ENCODE peak calls at places on chromosomes 1 and 21, in four cellular contexts. U is CD8-positive, alpha-beta T cell; K is NT2/D1; M is adrenal gland. W is an unnamed sample. For H3K27me3 and H3K36me3, the result is how much of the 10 kb centered on the place peaks cover.

GRCh38 chr1:89603651-89604413 is 29.1 kb upstream of the LRRC8C start:
- DNase-seq in U (no peak), K (no peak), M (no peak), W (no peak)

GRCh38 chr1:101739826-101740330 is 256.8 kb downstream of the OLFM3 start:
- DNase-seq in U (no peak), K (no peak), M (no peak), W (no peak)

GRCh38 chr1:77857557-77857956 is 30.9 kb upstream of the NEXN start:
- DNase-seq in U (no peak), K (no peak), M (no peak), W (no peak)

GRCh38 chr1:9836632-9836960 is 12.8 kb upstream of the CLSTN1 start:
- DNase-seq in U (no peak), K (no peak), M (no peak), W (no peak)

GRCh38 chr1:232923739-232924386 is 26.5 kb upstream of the NTPCR start:
- DNase-seq in U (peak), K (no peak), M (no peak), W (peak)

GRCh38 chr1:52268372-52268771 is 97.6 kb downstream of the CC2D1B start:
- DNase-seq in U (no peak), K (peak), M (no peak), W (no peak)

GRCh38 chr1:165900576-165901380 is 73.4 kb downstream of the UCK2 start:
- DNase-seq in U (no peak), K (no peak), M (no peak), W (no peak)

GRCh38 chr1:27555700-27556424 is 48.1 kb downstream of the AHDC1 start:
- DNase-seq in U (peak), K (no peak), M (peak), W (no peak)

GRCh38 chr1:231903586-231904081 is 277.0 kb downstream of the DISC1 start:
- DNase-seq in U (no peak), K (no peak), M (no peak), W (no peak)

GRCh38 chr21:42809577-42810440 is 69.5 kb downstream of the WDR4 start:
- DNase-seq in U (no peak), K (no peak), M (no peak), W (no peak)

GRCh38 chr1:33305016-33305415 is 15.9 kb downstream of the A3GALT2 start:
- DNase-seq in U (no peak), K (no peak), M (no peak), W (no peak)

GRCh38 chr1:222970040-222970439 is 155.2 kb downstream of the DISP1 start:
- DNase-seq in U (no peak), K (no peak), M (no peak), W (no peak)

GRCh38 chr1:71399594-71399993 is 318.8 kb upstream of the ZRANB2 start:
- DNase-seq in U (no peak), K (no peak), M (no peak), W (no peak)

DNA sequence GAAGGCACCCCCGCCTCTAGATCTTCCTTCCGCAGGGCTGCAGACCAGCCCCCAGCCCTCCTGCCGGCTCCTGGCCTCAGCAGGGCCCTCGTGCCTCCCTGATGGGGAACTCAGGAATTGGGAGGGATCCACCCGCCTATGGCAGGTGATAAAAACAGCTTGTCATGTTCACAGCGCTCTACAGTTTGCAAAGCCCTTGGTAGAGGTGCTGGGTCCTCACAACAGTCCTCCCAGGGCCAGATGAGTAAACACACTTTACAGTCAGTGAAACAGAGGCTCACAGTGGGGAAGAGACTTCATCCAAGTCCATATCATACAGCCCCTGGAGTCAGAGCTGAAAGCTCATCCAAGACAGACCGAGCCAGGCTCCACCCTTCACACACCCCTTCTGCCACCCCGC is 97.0 kb upstream of the IFFO2 start:
- DNase-seq in U (no peak), K (no peak), M (no peak), W (no peak)
- H3K27me3 ChIP-seq in U (under half), K (under half), M (under half), W (under half)

GRCh38 chr21:45493401-45494001 is 48.7 kb downstream of the SLC19A1 start:
- DNase-seq in U (no peak), K (no peak), M (no peak), W (no peak)

GRCh38 chr21:45496968-45497845 is 45.0 kb downstream of the SLC19A1 start:
- DNase-seq in U (no peak), K (no peak), M (peak), W (no peak)

GRCh38 chr21:45494135-45494850 is 47.9 kb downstream of the SLC19A1 start:
- DNase-seq in U (no peak), K (no peak), M (no peak), W (no peak)

GRCh38 chr21:45496151-45496967 is 45.9 kb downstream of the SLC19A1 start:
- DNase-seq in U (no peak), K (no peak), M (peak), W (no peak)

GRCh38 chr21:45494851-45495680 is 47.2 kb downstream of the SLC19A1 start:
- DNase-seq in U (no peak), K (no peak), M (no peak), W (no peak)
- H3K36me3 ChIP-seq in U (under half), K (half or more), M (under half), W (under half)

GRCh38 chr1:26050255-26050640 is 4.3 kb upstream of the SLC30A2 start:
- DNase-seq in U (no peak), K (no peak), M (no peak), W (no peak)
- H3K27me3 ChIP-seq in U (under half), K (under half), M (under half), W (under half)

DNA sequence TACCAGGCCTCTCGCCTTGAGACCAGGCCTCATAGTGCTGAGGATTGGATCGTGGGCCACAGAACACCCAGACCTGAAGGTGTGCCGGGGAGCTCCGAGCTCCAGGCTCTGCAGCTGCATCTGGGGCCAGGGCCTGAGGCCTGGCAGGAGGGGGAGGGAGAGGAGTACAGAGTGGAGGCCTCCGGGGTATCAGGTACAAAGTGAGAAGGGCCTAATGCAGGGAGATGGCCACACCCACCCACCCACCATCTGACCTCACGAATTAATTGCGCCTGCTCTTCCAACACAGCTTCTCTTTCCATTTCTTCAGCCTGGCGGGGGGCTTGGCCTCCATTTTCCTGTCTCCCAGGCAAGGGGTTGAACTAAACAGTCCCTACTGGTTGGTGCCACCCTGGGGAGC is 99.4 kb upstream of the ARHGEF16 start:
- DNase-seq in U (no peak), K (no peak), M (no peak), W (no peak)
- H3K36me3 ChIP-seq in U (under half), K (under half), M (under half), W (under half)

DNA sequence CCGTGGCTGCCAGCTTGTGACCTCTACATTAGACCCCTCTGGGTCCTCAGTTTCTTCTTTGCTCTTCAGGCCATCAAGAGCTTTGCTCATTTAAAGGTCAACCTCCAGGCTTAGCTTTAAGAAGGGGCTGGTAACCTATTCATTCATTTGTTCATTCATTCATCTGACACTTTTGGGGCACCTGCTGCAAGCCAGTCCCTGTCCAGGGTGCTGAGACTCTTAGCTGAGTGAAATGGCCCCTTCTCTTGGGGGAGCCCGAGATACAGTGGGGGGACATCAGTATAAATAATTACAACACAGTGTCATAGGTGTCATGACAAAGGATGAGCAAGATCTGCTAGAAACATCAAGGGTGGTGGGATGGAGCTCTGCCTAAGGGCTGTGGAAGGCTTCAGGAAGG is 10.5 kb upstream of the TTC4 start:
- DNase-seq in U (no peak), K (no peak), M (no peak), W (no peak)
- H3K27me3 ChIP-seq in U (under half), K (under half), M (under half), W (under half)

GRCh38 chr1:220137006-220137794 is 43.3 kb downstream of the IARS2 start:
- DNase-seq in U (no peak), K (no peak), M (no peak), W (no peak)
- H3K36me3 ChIP-seq in U (under half), K (half or more), M (under half), W (half or more)

W was measured in MG63.